ENCODE peak calls at places on chromosomes 11 and 22, in nine cellular contexts. One of them, this sample, is unnamed.

GRCh38 chr11:64355078-64355940 is 3.7 kb upstream of the RPS6KA4 start:
- DNase-seq in SK-N-SH: peak; percentile 89
- DNase-seq in breast epithelium: peak; percentile 71
- DNase-seq in ovary: peak; percentile 84
- DNase-seq in heart right ventricle: peak; percentile 76
- DNase-seq in A549: peak; percentile 96
- DNase-seq in psoas muscle: peak; percentile 91
- DNase-seq in upper lobe of right lung: peak; percentile 90
- DNase-seq in IMR-90: peak; percentile 77
- DNase-seq in this sample: peak; percentile 89

GRCh38 chr11:92829121-92829520 is 140.3 kb upstream of the MTNR1B start:
- DNase-seq in SK-N-SH: no peak
- DNase-seq in breast epithelium: no peak
- DNase-seq in ovary: no peak
- DNase-seq in heart right ventricle: no peak
- DNase-seq in A549: no peak
- DNase-seq in psoas muscle: no peak
- DNase-seq in upper lobe of right lung: no peak
- DNase-seq in IMR-90: no peak
- DNase-seq in this sample: no peak

GRCh38 chr22:48371391-48371790 is 1456.3 kb downstream of the BRD1 start:
- DNase-seq in SK-N-SH: no peak
- DNase-seq in breast epithelium: no peak
- DNase-seq in ovary: no peak
- DNase-seq in heart right ventricle: no peak
- DNase-seq in A549: no peak
- DNase-seq in psoas muscle: no peak
- DNase-seq in upper lobe of right lung: no peak
- DNase-seq in IMR-90: no peak
- DNase-seq in this sample: no peak

GRCh38 chr22:19037282-19038163 is 84.7 kb downstream of the DGCR2 start:
- DNase-seq in SK-N-SH: no peak
- DNase-seq in breast epithelium: no peak
- DNase-seq in ovary: no peak
- DNase-seq in heart right ventricle: no peak
- DNase-seq in A549: no peak
- DNase-seq in psoas muscle: no peak
- DNase-seq in upper lobe of right lung: peak; percentile 61
- DNase-seq in IMR-90: no peak
- DNase-seq in this sample: no peak

GRCh38 chr22:23137905-23138520 is 3.8 kb downstream of the RSPH14 start:
- DNase-seq in SK-N-SH: no peak
- DNase-seq in breast epithelium: no peak
- DNase-seq in ovary: no peak
- DNase-seq in heart right ventricle: peak; percentile 23
- DNase-seq in A549: no peak
- DNase-seq in psoas muscle: no peak
- DNase-seq in upper lobe of right lung: no peak
- DNase-seq in IMR-90: no peak
- DNase-seq in this sample: no peak

GRCh38 chr11:13889566-13890214 is 72.8 kb upstream of the SPON1 start:
- DNase-seq in SK-N-SH: peak; percentile 17
- DNase-seq in breast epithelium: no peak
- DNase-seq in ovary: no peak
- DNase-seq in heart right ventricle: no peak
- DNase-seq in A549: no peak
- DNase-seq in psoas muscle: no peak
- DNase-seq in upper lobe of right lung: no peak
- DNase-seq in IMR-90: no peak
- DNase-seq in this sample: no peak

GRCh38 chr11:130511765-130512164 is 63.3 kb downstream of the ADAMTS15 start:
- DNase-seq in SK-N-SH: no peak
- DNase-seq in breast epithelium: no peak
- DNase-seq in ovary: no peak
- DNase-seq in heart right ventricle: no peak
- DNase-seq in A549: no peak
- DNase-seq in psoas muscle: no peak
- DNase-seq in upper lobe of right lung: no peak
- DNase-seq in IMR-90: peak; percentile 29
- DNase-seq in this sample: no peak

GRCh38 chr11:77990981-77991380 is 3.5 kb downstream of the INTS4 start:
- DNase-seq in SK-N-SH: no peak
- DNase-seq in breast epithelium: no peak
- DNase-seq in ovary: no peak
- DNase-seq in heart right ventricle: no peak
- DNase-seq in A549: no peak
- DNase-seq in psoas muscle: no peak
- DNase-seq in upper lobe of right lung: no peak
- DNase-seq in IMR-90: no peak
- DNase-seq in this sample: no peak

GRCh38 chr11:44622721-44623258 is 57.3 kb downstream of the CD82 start:
- DNase-seq in SK-N-SH: no peak
- DNase-seq in breast epithelium: no peak
- DNase-seq in ovary: peak; percentile 10
- DNase-seq in heart right ventricle: peak; percentile 3
- DNase-seq in A549: no peak
- DNase-seq in psoas muscle: no peak
- DNase-seq in upper lobe of right lung: peak; percentile 38
- DNase-seq in IMR-90: no peak
- DNase-seq in this sample: no peak
- H3K4me3 ChIP-seq in SK-N-SH: no peak overlapping the region
- H3K4me3 ChIP-seq in breast epithelium: no peak overlapping the region
- H3K4me3 ChIP-seq in ovary: no peak overlapping the region
- H3K4me3 ChIP-seq in heart right ventricle: no peak overlapping the region
- H3K4me3 ChIP-seq in A549: no peak overlapping the region
- H3K4me3 ChIP-seq in psoas muscle: no peak overlapping the region
- H3K4me3 ChIP-seq in upper lobe of right lung: no peak overlapping the region
- H3K4me3 ChIP-seq in IMR-90: no peak overlapping the region
- H3K4me3 ChIP-seq in this sample: no peak overlapping the region

DNA sequence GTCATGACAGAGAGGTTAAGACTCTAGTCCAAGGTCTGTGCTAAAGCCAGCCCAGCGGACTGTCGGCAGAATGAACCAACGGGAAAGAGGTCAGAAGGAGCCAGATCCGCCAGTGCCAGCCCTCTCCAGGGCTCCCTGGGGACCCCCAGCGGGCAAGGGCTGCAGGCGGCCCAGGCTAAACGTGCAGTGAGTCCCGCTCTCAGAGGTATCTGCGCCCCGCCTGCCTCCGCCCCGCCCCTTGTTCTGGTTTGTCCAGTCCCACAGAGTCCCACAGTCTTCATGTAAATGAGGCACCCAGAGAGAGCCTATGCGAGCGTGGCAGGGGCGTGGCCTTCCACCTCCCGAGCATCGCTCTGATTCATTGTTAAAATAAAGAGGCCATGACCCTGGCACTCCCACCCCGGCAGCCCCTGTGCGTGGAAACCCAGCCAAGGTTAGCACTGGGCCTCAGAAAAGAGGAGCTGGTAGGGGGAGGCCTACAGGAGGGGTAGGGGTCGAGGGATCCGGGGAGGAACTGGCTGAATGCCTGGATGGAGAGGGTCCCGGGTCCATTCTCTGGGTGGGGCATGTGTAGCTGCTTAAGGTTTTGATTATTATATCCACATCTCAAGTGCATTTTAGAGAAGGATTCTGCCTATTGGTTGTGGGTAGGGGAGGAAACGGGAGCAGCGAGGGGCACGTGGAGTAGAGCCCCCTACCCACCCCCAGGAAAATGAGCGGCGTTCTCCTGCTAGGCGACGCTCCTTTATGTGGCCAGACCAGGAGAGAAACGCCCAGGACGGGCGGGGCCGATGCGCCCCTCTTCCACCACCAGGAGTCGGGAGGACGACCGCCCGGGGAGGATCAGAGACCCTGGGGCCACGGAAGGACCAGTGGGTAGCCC is at the start of gene TRIOBP:
- DNase-seq in SK-N-SH: peak; percentile 95
- DNase-seq in breast epithelium: peak; percentile 89
- DNase-seq in ovary: peak; percentile 90
- DNase-seq in heart right ventricle: peak; percentile 94
- DNase-seq in A549: peak; percentile 77
- DNase-seq in psoas muscle: peak; percentile 97
- DNase-seq in upper lobe of right lung: peak; percentile 97
- DNase-seq in IMR-90: peak; percentile 91
- DNase-seq in this sample: peak; percentile 90
- TF ChIP-seq CTCF in SK-N-SH: peak; percentile 61
- TF ChIP-seq CTCF in breast epithelium: no peak
- TF ChIP-seq CTCF in ovary: peak; percentile 52
- TF ChIP-seq CTCF in heart right ventricle: no peak
- TF ChIP-seq CTCF in A549: no peak
- TF ChIP-seq CTCF in psoas muscle: peak; percentile 44
- TF ChIP-seq CTCF in upper lobe of right lung: peak; percentile 54
- TF ChIP-seq CTCF in IMR-90: peak; percentile 53
- TF ChIP-seq CTCF in this sample: peak; percentile 35

GRCh38 chr22:37165066-37165465 is 15.3 kb upstream of the IL2RB start:
- DNase-seq in SK-N-SH: no peak
- DNase-seq in breast epithelium: no peak
- DNase-seq in ovary: no peak
- DNase-seq in heart right ventricle: no peak
- DNase-seq in A549: no peak
- DNase-seq in psoas muscle: peak; percentile 19
- DNase-seq in upper lobe of right lung: peak; percentile 31
- DNase-seq in IMR-90: no peak
- DNase-seq in this sample: no peak

GRCh38 chr22:37163096-37163489 is 13.4 kb upstream of the IL2RB start:
- DNase-seq in SK-N-SH: no peak
- DNase-seq in breast epithelium: no peak
- DNase-seq in ovary: no peak
- DNase-seq in heart right ventricle: no peak
- DNase-seq in A549: no peak
- DNase-seq in psoas muscle: no peak
- DNase-seq in upper lobe of right lung: no peak
- DNase-seq in IMR-90: no peak
- DNase-seq in this sample: no peak

GRCh38 chr22:37162221-37163095 is 12.7 kb upstream of the IL2RB start:
- DNase-seq in SK-N-SH: no peak
- DNase-seq in breast epithelium: no peak
- DNase-seq in ovary: no peak
- DNase-seq in heart right ventricle: no peak
- DNase-seq in A549: no peak
- DNase-seq in psoas muscle: peak; percentile 34
- DNase-seq in upper lobe of right lung: no peak
- DNase-seq in IMR-90: no peak
- DNase-seq in this sample: no peak

GRCh38 chr22:37164535-37164887 is 14.8 kb upstream of the IL2RB start:
- DNase-seq in SK-N-SH: no peak
- DNase-seq in breast epithelium: no peak
- DNase-seq in ovary: no peak
- DNase-seq in heart right ventricle: no peak
- DNase-seq in A549: no peak
- DNase-seq in psoas muscle: no peak
- DNase-seq in upper lobe of right lung: no peak
- DNase-seq in IMR-90: no peak
- DNase-seq in this sample: no peak

DNA sequence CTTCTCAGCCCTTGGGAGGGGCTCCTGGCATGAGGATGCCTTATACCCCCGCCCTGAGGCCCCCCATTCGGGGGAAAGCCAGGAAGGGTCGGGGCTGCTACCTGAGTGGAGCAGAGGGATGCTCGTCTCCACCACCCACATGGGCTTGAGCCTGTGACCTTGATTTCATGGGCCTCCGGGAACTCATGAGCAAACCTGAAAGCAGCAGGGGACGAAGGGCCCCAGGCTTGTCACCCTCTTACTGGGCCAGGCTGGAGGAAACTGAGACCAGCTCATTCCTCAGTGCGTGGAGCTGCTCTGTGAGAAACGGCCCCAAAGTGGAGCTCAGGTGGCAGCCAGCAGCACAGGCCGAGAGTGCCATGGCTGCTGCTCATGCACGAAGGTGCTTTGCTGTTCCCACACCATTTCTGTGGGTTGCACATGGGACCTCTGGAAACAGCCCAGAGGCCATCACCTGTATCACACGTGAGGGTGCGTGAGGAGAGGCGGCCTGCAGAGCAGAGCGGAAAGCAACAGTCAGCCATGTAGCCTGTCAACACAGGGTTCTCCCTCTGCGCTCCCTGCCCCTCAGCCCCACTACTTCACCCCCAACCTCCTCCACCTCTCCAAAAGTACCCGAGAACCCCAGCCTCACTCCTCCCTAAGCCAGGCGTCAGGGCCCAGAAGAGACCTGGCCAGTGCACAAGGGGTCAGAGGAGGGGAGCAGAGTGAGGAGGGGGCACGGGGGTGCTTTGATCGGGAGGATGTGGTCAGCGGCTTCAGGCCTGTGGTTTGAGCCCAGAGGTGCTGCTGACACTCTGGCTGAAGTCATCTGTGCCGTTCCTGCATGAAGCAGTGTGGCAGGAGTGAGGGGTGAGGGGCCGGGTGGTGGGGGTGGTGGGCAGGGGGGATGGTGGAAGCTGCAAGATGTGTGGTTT is 14.2 kb upstream of the IL2RB start:
- DNase-seq in SK-N-SH: no peak
- DNase-seq in breast epithelium: no peak
- DNase-seq in ovary: no peak
- DNase-seq in heart right ventricle: no peak
- DNase-seq in A549: no peak
- DNase-seq in psoas muscle: peak; percentile 41
- DNase-seq in upper lobe of right lung: no peak
- DNase-seq in IMR-90: no peak
- DNase-seq in this sample: no peak
- H3K4me1 ChIP-seq in SK-N-SH: no peaks in the 10 kb centered on the region
- H3K4me1 ChIP-seq in breast epithelium: no peaks in the 10 kb centered on the region
- H3K4me1 ChIP-seq in ovary: no peaks in the 10 kb centered on the region
- H3K4me1 ChIP-seq in heart right ventricle: peaks cover 43% of the 10 kb centered on the region
- H3K4me1 ChIP-seq in A549: peaks cover 28% of the 10 kb centered on the region
- H3K4me1 ChIP-seq in psoas muscle: peaks cover 11% of the 10 kb centered on the region
- H3K4me1 ChIP-seq in upper lobe of right lung: peaks cover 11% of the 10 kb centered on the region
- H3K4me1 ChIP-seq in IMR-90: no peaks in the 10 kb centered on the region
- H3K4me1 ChIP-seq in this sample: peaks cover 6% of the 10 kb centered on the region

GRCh38 chr11:108559340-108559739 is 34.2 kb downstream of the EXPH5 start:
- DNase-seq in SK-N-SH: no peak
- DNase-seq in breast epithelium: no peak
- DNase-seq in ovary: no peak
- DNase-seq in heart right ventricle: no peak
- DNase-seq in A549: no peak
- DNase-seq in psoas muscle: no peak
- DNase-seq in upper lobe of right lung: no peak
- DNase-seq in IMR-90: peak; percentile 76
- DNase-seq in this sample: no peak

GRCh38 chr11:108565653-108566052 is 27.9 kb downstream of the EXPH5 start:
- DNase-seq in SK-N-SH: no peak
- DNase-seq in breast epithelium: no peak
- DNase-seq in ovary: no peak
- DNase-seq in heart right ventricle: no peak
- DNase-seq in A549: no peak
- DNase-seq in psoas muscle: no peak
- DNase-seq in upper lobe of right lung: no peak
- DNase-seq in IMR-90: no peak
- DNase-seq in this sample: no peak

GRCh38 chr11:108559904-108560303 is 33.7 kb downstream of the EXPH5 start:
- DNase-seq in SK-N-SH: no peak
- DNase-seq in breast epithelium: no peak
- DNase-seq in ovary: no peak
- DNase-seq in heart right ventricle: no peak
- DNase-seq in A549: no peak
- DNase-seq in psoas muscle: no peak
- DNase-seq in upper lobe of right lung: no peak
- DNase-seq in IMR-90: peak; percentile 76
- DNase-seq in this sample: no peak

GRCh38 chr11:108561535-108561991 is 32.0 kb downstream of the EXPH5 start:
- DNase-seq in SK-N-SH: no peak
- DNase-seq in breast epithelium: no peak
- DNase-seq in ovary: no peak
- DNase-seq in heart right ventricle: no peak
- DNase-seq in A549: no peak
- DNase-seq in psoas muscle: no peak
- DNase-seq in upper lobe of right lung: no peak
- DNase-seq in IMR-90: peak; percentile 31
- DNase-seq in this sample: no peak

GRCh38 chr11:108562746-108563581 is 30.6 kb downstream of the EXPH5 start:
- DNase-seq in SK-N-SH: no peak
- DNase-seq in breast epithelium: no peak
- DNase-seq in ovary: no peak
- DNase-seq in heart right ventricle: no peak
- DNase-seq in A549: no peak
- DNase-seq in psoas muscle: no peak
- DNase-seq in upper lobe of right lung: no peak
- DNase-seq in IMR-90: no peak
- DNase-seq in this sample: no peak
- H3K4me3 ChIP-seq in SK-N-SH: no peak overlapping the region
- H3K4me3 ChIP-seq in breast epithelium: no peak overlapping the region
- H3K4me3 ChIP-seq in ovary: no peak overlapping the region
- H3K4me3 ChIP-seq in heart right ventricle: no peak overlapping the region
- H3K4me3 ChIP-seq in A549: no peak overlapping the region
- H3K4me3 ChIP-seq in psoas muscle: no peak overlapping the region
- H3K4me3 ChIP-seq in upper lobe of right lung: no peak overlapping the region
- H3K4me3 ChIP-seq in IMR-90: no peak overlapping the region
- H3K4me3 ChIP-seq in this sample: no peak overlapping the region

This sample was measured in heart left ventricle.